ENCODE peak calls at places on chromosomes 11 and 22, in ten cellular contexts. One of them, this sample, is unnamed.

GRCh38 chr11:3905080-3905953 is 49.9 kb downstream of the STIM1 start:
- DNase-seq in nephron progenitor cell: no peak
- DNase-seq in activated T-cell treated with anti-CD3 and anti-CD28 coated beads for 48 hours: peak
- DNase-seq in HEK293T: no peak
- DNase-seq in NCI-H1417: no peak
- DNase-seq in LHCN-M2: peak
- DNase-seq in neural crest cell: no peak
- DNase-seq in germinal center: no peak
- DNase-seq in brain microvascular endothelial cell: peak
- DNase-seq in hepatic stellate cell: peak
- DNase-seq in this sample: peak

GRCh38 chr11:108758458-108758857 is 93.6 kb downstream of the DDX10 start:
- DNase-seq in nephron progenitor cell: no peak
- DNase-seq in activated T-cell treated with anti-CD3 and anti-CD28 coated beads for 48 hours: no peak
- DNase-seq in HEK293T: no peak
- DNase-seq in NCI-H1417: no peak
- DNase-seq in LHCN-M2: no peak
- DNase-seq in neural crest cell: no peak
- DNase-seq in germinal center: no peak
- DNase-seq in brain microvascular endothelial cell: no peak
- DNase-seq in hepatic stellate cell: no peak
- DNase-seq in this sample: peak

GRCh38 chr11:22670803-22671202 is 4.4 kb downstream of the GAS2 start:
- DNase-seq in nephron progenitor cell: no peak
- DNase-seq in activated T-cell treated with anti-CD3 and anti-CD28 coated beads for 48 hours: no peak
- DNase-seq in HEK293T: no peak
- DNase-seq in NCI-H1417: peak
- DNase-seq in LHCN-M2: peak
- DNase-seq in neural crest cell: no peak
- DNase-seq in germinal center: no peak
- DNase-seq in brain microvascular endothelial cell: no peak
- DNase-seq in hepatic stellate cell: no peak
- DNase-seq in this sample: peak

GRCh38 chr11:72764503-72764902 is 12.3 kb upstream of the ARAP1 start:
- DNase-seq in nephron progenitor cell: no peak
- DNase-seq in activated T-cell treated with anti-CD3 and anti-CD28 coated beads for 48 hours: no peak
- DNase-seq in HEK293T: no peak
- DNase-seq in NCI-H1417: peak
- DNase-seq in LHCN-M2: no peak
- DNase-seq in neural crest cell: no peak
- DNase-seq in germinal center: no peak
- DNase-seq in brain microvascular endothelial cell: no peak
- DNase-seq in hepatic stellate cell: no peak
- DNase-seq in this sample: no peak

GRCh38 chr11:12211331-12212065 is 101.1 kb downstream of the MICAL2 start:
- DNase-seq in nephron progenitor cell: no peak
- DNase-seq in activated T-cell treated with anti-CD3 and anti-CD28 coated beads for 48 hours: no peak
- DNase-seq in HEK293T: no peak
- DNase-seq in NCI-H1417: no peak
- DNase-seq in LHCN-M2: no peak
- DNase-seq in neural crest cell: no peak
- DNase-seq in germinal center: no peak
- DNase-seq in brain microvascular endothelial cell: no peak
- DNase-seq in hepatic stellate cell: no peak
- DNase-seq in this sample: no peak

GRCh38 chr22:25759825-25760231 is 17.8 kb downstream of the MYO18B start:
- DNase-seq in nephron progenitor cell: no peak
- DNase-seq in activated T-cell treated with anti-CD3 and anti-CD28 coated beads for 48 hours: no peak
- DNase-seq in HEK293T: no peak
- DNase-seq in NCI-H1417: no peak
- DNase-seq in LHCN-M2: peak
- DNase-seq in neural crest cell: no peak
- DNase-seq in germinal center: no peak
- DNase-seq in brain microvascular endothelial cell: peak
- DNase-seq in hepatic stellate cell: peak
- DNase-seq in this sample: peak

GRCh38 chr22:38455530-38456271 is 702 bp upstream of the KCNJ4 start:
- DNase-seq in nephron progenitor cell: peak
- DNase-seq in activated T-cell treated with anti-CD3 and anti-CD28 coated beads for 48 hours: no peak
- DNase-seq in HEK293T: peak
- DNase-seq in NCI-H1417: peak
- DNase-seq in LHCN-M2: no peak
- DNase-seq in neural crest cell: peak
- DNase-seq in germinal center: no peak
- DNase-seq in brain microvascular endothelial cell: no peak
- DNase-seq in hepatic stellate cell: no peak
- DNase-seq in this sample: peak

GRCh38 chr11:100932474-100933100 is 197.0 kb downstream of the PGR start:
- DNase-seq in nephron progenitor cell: no peak
- DNase-seq in activated T-cell treated with anti-CD3 and anti-CD28 coated beads for 48 hours: no peak
- DNase-seq in HEK293T: peak
- DNase-seq in NCI-H1417: peak
- DNase-seq in LHCN-M2: peak
- DNase-seq in neural crest cell: no peak
- DNase-seq in germinal center: peak
- DNase-seq in brain microvascular endothelial cell: no peak
- DNase-seq in hepatic stellate cell: peak
- DNase-seq in this sample: peak

GRCh38 chr22:42972592-42973535 is 42.1 kb downstream of the PACSIN2 start:
- DNase-seq in nephron progenitor cell: no peak
- DNase-seq in activated T-cell treated with anti-CD3 and anti-CD28 coated beads for 48 hours: no peak
- DNase-seq in HEK293T: no peak
- DNase-seq in NCI-H1417: no peak
- DNase-seq in LHCN-M2: no peak
- DNase-seq in neural crest cell: no peak
- DNase-seq in germinal center: no peak
- DNase-seq in brain microvascular endothelial cell: no peak
- DNase-seq in hepatic stellate cell: no peak
- DNase-seq in this sample: no peak

GRCh38 chr11:58592760-58593472 is 14.1 kb downstream of the ZFP91 start:
- DNase-seq in nephron progenitor cell: no peak
- DNase-seq in activated T-cell treated with anti-CD3 and anti-CD28 coated beads for 48 hours: peak
- DNase-seq in HEK293T: no peak
- DNase-seq in NCI-H1417: no peak
- DNase-seq in LHCN-M2: no peak
- DNase-seq in neural crest cell: no peak
- DNase-seq in germinal center: no peak
- DNase-seq in brain microvascular endothelial cell: no peak
- DNase-seq in hepatic stellate cell: no peak
- DNase-seq in this sample: no peak

GRCh38 chr22:44331881-44332714 is 19.3 kb upstream of the SHISAL1 start:
- DNase-seq in nephron progenitor cell: peak
- DNase-seq in activated T-cell treated with anti-CD3 and anti-CD28 coated beads for 48 hours: no peak
- DNase-seq in HEK293T: peak
- DNase-seq in NCI-H1417: no peak
- DNase-seq in LHCN-M2: no peak
- DNase-seq in neural crest cell: peak
- DNase-seq in germinal center: no peak
- DNase-seq in brain microvascular endothelial cell: no peak
- DNase-seq in hepatic stellate cell: no peak
- DNase-seq in this sample: peak

GRCh38 chr11:125941606-125942275 is 4.1 kb upstream of the VSIG10L2 start:
- DNase-seq in nephron progenitor cell: peak
- DNase-seq in activated T-cell treated with anti-CD3 and anti-CD28 coated beads for 48 hours: peak
- DNase-seq in HEK293T: peak
- DNase-seq in NCI-H1417: peak
- DNase-seq in LHCN-M2: peak
- DNase-seq in neural crest cell: peak
- DNase-seq in germinal center: peak
- DNase-seq in brain microvascular endothelial cell: no peak
- DNase-seq in hepatic stellate cell: peak
- DNase-seq in this sample: peak

GRCh38 chr11:24794064-24794463 is 297.2 kb downstream of the LUZP2 start:
- DNase-seq in nephron progenitor cell: no peak
- DNase-seq in activated T-cell treated with anti-CD3 and anti-CD28 coated beads for 48 hours: no peak
- DNase-seq in HEK293T: no peak
- DNase-seq in NCI-H1417: no peak
- DNase-seq in LHCN-M2: no peak
- DNase-seq in neural crest cell: no peak
- DNase-seq in germinal center: no peak
- DNase-seq in brain microvascular endothelial cell: no peak
- DNase-seq in hepatic stellate cell: no peak
- DNase-seq in this sample: no peak

GRCh38 chr11:20156280-20156875 is 3.9 kb downstream of the DBX1 start:
- DNase-seq in nephron progenitor cell: peak
- DNase-seq in activated T-cell treated with anti-CD3 and anti-CD28 coated beads for 48 hours: no peak
- DNase-seq in HEK293T: no peak
- DNase-seq in NCI-H1417: no peak
- DNase-seq in LHCN-M2: no peak
- DNase-seq in neural crest cell: no peak
- DNase-seq in germinal center: peak
- DNase-seq in brain microvascular endothelial cell: no peak
- DNase-seq in hepatic stellate cell: no peak
- DNase-seq in this sample: no peak

GRCh38 chr22:42357634-42358296 is 74.4 kb downstream of the NFAM1 start:
- DNase-seq in nephron progenitor cell: no peak
- DNase-seq in activated T-cell treated with anti-CD3 and anti-CD28 coated beads for 48 hours: no peak
- DNase-seq in HEK293T: no peak
- DNase-seq in NCI-H1417: no peak
- DNase-seq in LHCN-M2: no peak
- DNase-seq in neural crest cell: no peak
- DNase-seq in germinal center: no peak
- DNase-seq in brain microvascular endothelial cell: no peak
- DNase-seq in hepatic stellate cell: no peak
- DNase-seq in this sample: no peak

GRCh38 chr11:36210529-36210928 is 78.7 kb downstream of the COMMD9 start:
- DNase-seq in nephron progenitor cell: no peak
- DNase-seq in activated T-cell treated with anti-CD3 and anti-CD28 coated beads for 48 hours: no peak
- DNase-seq in HEK293T: no peak
- DNase-seq in NCI-H1417: no peak
- DNase-seq in LHCN-M2: no peak
- DNase-seq in neural crest cell: no peak
- DNase-seq in germinal center: no peak
- DNase-seq in brain microvascular endothelial cell: no peak
- DNase-seq in hepatic stellate cell: no peak
- DNase-seq in this sample: no peak

GRCh38 chr22:36457688-36458450 is 23.6 kb downstream of the TXN2 start:
- DNase-seq in nephron progenitor cell: no peak
- DNase-seq in activated T-cell treated with anti-CD3 and anti-CD28 coated beads for 48 hours: no peak
- DNase-seq in HEK293T: no peak
- DNase-seq in NCI-H1417: no peak
- DNase-seq in LHCN-M2: no peak
- DNase-seq in neural crest cell: no peak
- DNase-seq in germinal center: no peak
- DNase-seq in brain microvascular endothelial cell: no peak
- DNase-seq in hepatic stellate cell: peak
- DNase-seq in this sample: peak

GRCh38 chr11:89235121-89235520 is 57.4 kb downstream of the TYR start:
- DNase-seq in nephron progenitor cell: no peak
- DNase-seq in activated T-cell treated with anti-CD3 and anti-CD28 coated beads for 48 hours: no peak
- DNase-seq in HEK293T: no peak
- DNase-seq in NCI-H1417: no peak
- DNase-seq in LHCN-M2: no peak
- DNase-seq in neural crest cell: no peak
- DNase-seq in germinal center: no peak
- DNase-seq in brain microvascular endothelial cell: no peak
- DNase-seq in hepatic stellate cell: no peak
- DNase-seq in this sample: no peak

GRCh38 chr11:65355013-65355775 is 643 bp downstream of the TIGD3 start:
- DNase-seq in nephron progenitor cell: peak
- DNase-seq in activated T-cell treated with anti-CD3 and anti-CD28 coated beads for 48 hours: no peak
- DNase-seq in HEK293T: peak
- DNase-seq in NCI-H1417: peak
- DNase-seq in LHCN-M2: no peak
- DNase-seq in neural crest cell: peak
- DNase-seq in germinal center: peak
- DNase-seq in brain microvascular endothelial cell: no peak
- DNase-seq in hepatic stellate cell: peak
- DNase-seq in this sample: no peak

GRCh38 chr11:100208207-100208606 is 478.9 kb upstream of the ARHGAP42 start:
- DNase-seq in nephron progenitor cell: no peak
- DNase-seq in activated T-cell treated with anti-CD3 and anti-CD28 coated beads for 48 hours: no peak
- DNase-seq in HEK293T: no peak
- DNase-seq in NCI-H1417: no peak
- DNase-seq in LHCN-M2: no peak
- DNase-seq in neural crest cell: no peak
- DNase-seq in germinal center: no peak
- DNase-seq in brain microvascular endothelial cell: no peak
- DNase-seq in hepatic stellate cell: no peak
- DNase-seq in this sample: no peak

GRCh38 chr11:119093951-119094815 is 7.5 kb downstream of the DPAGT1 start:
- DNase-seq in nephron progenitor cell: peak
- DNase-seq in activated T-cell treated with anti-CD3 and anti-CD28 coated beads for 48 hours: no peak
- DNase-seq in HEK293T: no peak
- DNase-seq in NCI-H1417: no peak
- DNase-seq in LHCN-M2: peak
- DNase-seq in neural crest cell: no peak
- DNase-seq in germinal center: peak
- DNase-seq in brain microvascular endothelial cell: peak
- DNase-seq in hepatic stellate cell: peak
- DNase-seq in this sample: peak

GRCh38 chr11:116112031-116112935 is 608.1 kb upstream of the CADM1 start:
- DNase-seq in nephron progenitor cell: no peak
- DNase-seq in activated T-cell treated with anti-CD3 and anti-CD28 coated beads for 48 hours: no peak
- DNase-seq in HEK293T: no peak
- DNase-seq in NCI-H1417: peak
- DNase-seq in LHCN-M2: no peak
- DNase-seq in neural crest cell: no peak
- DNase-seq in germinal center: no peak
- DNase-seq in brain microvascular endothelial cell: no peak
- DNase-seq in hepatic stellate cell: no peak
- DNase-seq in this sample: no peak

GRCh38 chr11:8288824-8289223 is 25.1 kb upstream of the LMO1 start:
- DNase-seq in nephron progenitor cell: no peak
- DNase-seq in activated T-cell treated with anti-CD3 and anti-CD28 coated beads for 48 hours: no peak
- DNase-seq in HEK293T: no peak
- DNase-seq in NCI-H1417: no peak
- DNase-seq in LHCN-M2: no peak
- DNase-seq in neural crest cell: no peak
- DNase-seq in germinal center: no peak
- DNase-seq in brain microvascular endothelial cell: no peak
- DNase-seq in hepatic stellate cell: no peak
- DNase-seq in this sample: no peak

GRCh38 chr11:86481399-86481798 is 106.7 kb downstream of the CCDC81 start:
- DNase-seq in nephron progenitor cell: no peak
- DNase-seq in activated T-cell treated with anti-CD3 and anti-CD28 coated beads for 48 hours: no peak
- DNase-seq in HEK293T: no peak
- DNase-seq in NCI-H1417: no peak
- DNase-seq in LHCN-M2: peak
- DNase-seq in neural crest cell: no peak
- DNase-seq in germinal center: no peak
- DNase-seq in brain microvascular endothelial cell: no peak
- DNase-seq in hepatic stellate cell: no peak
- DNase-seq in this sample: no peak

GRCh38 chr22:38034278-38034882 is 22.8 kb upstream of the PICK1 start:
- DNase-seq in nephron progenitor cell: no peak
- DNase-seq in activated T-cell treated with anti-CD3 and anti-CD28 coated beads for 48 hours: no peak
- DNase-seq in HEK293T: peak
- DNase-seq in NCI-H1417: no peak
- DNase-seq in LHCN-M2: peak
- DNase-seq in neural crest cell: no peak
- DNase-seq in germinal center: no peak
- DNase-seq in brain microvascular endothelial cell: peak
- DNase-seq in hepatic stellate cell: peak
- DNase-seq in this sample: peak

GRCh38 chr11:96778272-96778671 is 388.5 kb downstream of the JRKL start:
- DNase-seq in nephron progenitor cell: no peak
- DNase-seq in activated T-cell treated with anti-CD3 and anti-CD28 coated beads for 48 hours: no peak
- DNase-seq in HEK293T: no peak
- DNase-seq in NCI-H1417: no peak
- DNase-seq in LHCN-M2: no peak
- DNase-seq in neural crest cell: no peak
- DNase-seq in germinal center: no peak
- DNase-seq in brain microvascular endothelial cell: no peak
- DNase-seq in hepatic stellate cell: no peak
- DNase-seq in this sample: no peak

GRCh38 chr22:43919106-43919965 is 4.3 kb upstream of the PNPLA3 start:
- DNase-seq in nephron progenitor cell: no peak
- DNase-seq in activated T-cell treated with anti-CD3 and anti-CD28 coated beads for 48 hours: no peak
- DNase-seq in HEK293T: no peak
- DNase-seq in NCI-H1417: no peak
- DNase-seq in LHCN-M2: peak
- DNase-seq in neural crest cell: no peak
- DNase-seq in germinal center: no peak
- DNase-seq in brain microvascular endothelial cell: peak
- DNase-seq in hepatic stellate cell: peak
- DNase-seq in this sample: no peak

GRCh38 chr11:108873938-108874337 is 209.1 kb downstream of the DDX10 start:
- DNase-seq in nephron progenitor cell: no peak
- DNase-seq in activated T-cell treated with anti-CD3 and anti-CD28 coated beads for 48 hours: no peak
- DNase-seq in HEK293T: no peak
- DNase-seq in NCI-H1417: no peak
- DNase-seq in LHCN-M2: peak
- DNase-seq in neural crest cell: no peak
- DNase-seq in germinal center: no peak
- DNase-seq in brain microvascular endothelial cell: no peak
- DNase-seq in hepatic stellate cell: no peak
- DNase-seq in this sample: no peak

This sample was measured in cardiac fibroblast.